ENCODE peak calls at places on chromosome X, in five cellular contexts. F is A549, S is HepG2, V is K562, X is GM12878. L is an unnamed sample.

GRCh38 chrX:133892337-133892736 is 93.1 kb downstream of the GPC3 start:
- DNase-seq in V (no peak), X (no peak), S (peak), F (no peak), L (no peak)

GRCh38 chrX:7086384-7086783 is 61.1 kb upstream of the STS start:
- DNase-seq in V (no peak), S (no peak), X (no peak), F (no peak), L (no peak)

GRCh38 chrX:108516184-108516583 is 76.5 kb downstream of the COL4A5 start:
- DNase-seq in F (no peak), X (no peak), V (no peak), S (peak), L (no peak)

GRCh38 chrX:84186603-84187358 is 1.2 kb downstream of the RPS6KA6 start:
- DNase-seq in V (no peak), S (no peak), F (peak), X (no peak), L (no peak)

GRCh38 chrX:2859197-2859797 is 30.6 kb downstream of the GYG2 start:
- DNase-seq in V (no peak), S (no peak), F (no peak), X (no peak), L (no peak)

GRCh38 chrX:74259879-74260491 is 44.0 kb upstream of the ZCCHC13 start:
- DNase-seq in S (no peak), X (no peak), V (no peak), F (no peak), L (peak)

GRCh38 chrX:150148749-150149672 is 210.7 kb upstream of the EOLA2 start:
- DNase-seq in S (no peak), V (no peak), F (no peak), X (no peak), L (no peak)

GRCh38 chrX:129646721-129647587 is 7.8 kb downstream of the APLN start:
- DNase-seq in X (no peak), F (no peak), V (no peak), S (no peak), L (no peak)

GRCh38 chrX:69216911-69217310 is 51.7 kb upstream of the PJA1 start:
- DNase-seq in F (no peak), S (no peak), X (no peak), V (no peak), L (no peak)

GRCh38 chrX:22389544-22390243 is 117.0 kb downstream of the CBLL2 start:
- DNase-seq in X (no peak), F (no peak), V (no peak), S (no peak), L (no peak)

GRCh38 chrX:102784550-102784949 is 64.0 kb downstream of the GPRASP3 start:
- DNase-seq in S (no peak), F (no peak), V (no peak), X (no peak), L (no peak)

GRCh38 chrX:126164689-126165400 is 1.2 kb downstream of the DCAF12L2 start:
- DNase-seq in V (no peak), S (no peak), F (no peak), X (no peak), L (no peak)

GRCh38 chrX:85963736-85964135 is 83.6 kb downstream of the CHM start:
- DNase-seq in S (peak), V (no peak), X (no peak), F (peak), L (no peak)

GRCh38 chrX:110396777-110397176 is 38.1 kb downstream of the RTL9 start:
- DNase-seq in S (no peak), V (no peak), X (no peak), F (no peak), L (no peak)

GRCh38 chrX:110394653-110395052 is 36.0 kb downstream of the RTL9 start:
- DNase-seq in F (no peak), X (no peak), V (peak), S (no peak), L (no peak)

GRCh38 chrX:110397904-110398303 is 39.3 kb downstream of the RTL9 start:
- DNase-seq in X (no peak), F (no peak), S (no peak), V (no peak), L (no peak)

GRCh38 chrX:110397353-110397752 is 38.7 kb downstream of the RTL9 start:
- DNase-seq in S (no peak), F (no peak), V (no peak), X (no peak), L (no peak)

DNA sequence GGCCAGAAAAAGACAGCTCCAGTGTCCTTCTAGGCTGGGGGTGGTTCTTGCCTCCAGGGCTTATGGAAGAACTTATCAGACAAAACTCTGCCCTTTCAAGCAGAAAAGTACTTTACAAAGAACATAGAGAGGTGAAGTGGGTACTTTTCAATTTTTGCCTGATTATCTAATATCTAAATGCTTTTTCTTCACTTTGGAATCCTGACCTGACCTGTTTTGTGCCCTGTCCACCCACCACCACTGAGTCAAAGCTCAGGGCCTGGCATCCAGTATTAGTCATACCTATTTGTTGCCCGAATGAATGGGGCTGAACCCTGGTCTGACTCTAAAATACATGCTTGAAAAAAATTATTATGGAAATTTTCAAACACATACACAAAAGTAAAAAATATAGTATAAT is 37.2 kb downstream of the RTL9 start:
- DNase-seq in F (no peak), V (no peak), X (no peak), S (no peak), L (no peak)
- TF ChIP-seq RFX5 in F (no peak), V (no peak), X (no peak), S (no peak), L (no peak)

DNA sequence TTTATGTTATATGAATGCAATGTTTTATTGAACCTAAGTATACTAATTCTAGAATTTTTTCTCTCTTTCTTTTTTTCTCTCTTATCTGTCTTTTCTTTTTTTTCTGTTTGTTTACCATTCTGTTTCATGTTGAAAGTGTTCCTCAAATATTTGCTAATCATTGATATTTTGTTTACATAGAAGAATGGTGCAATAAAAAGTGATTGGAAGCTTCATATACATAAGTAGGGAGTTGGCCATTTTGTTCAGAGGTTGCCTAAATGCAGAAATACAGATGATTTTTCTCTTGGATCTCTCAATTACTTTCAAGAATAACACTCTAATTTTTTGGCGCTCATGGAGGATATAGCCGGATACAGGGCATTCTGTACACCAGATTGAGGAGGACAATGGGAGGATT is 5.7 kb upstream of the SERTM2 start:
- DNase-seq in S (no peak), V (no peak), X (no peak), F (no peak), L (no peak)
- TF ChIP-seq HDAC2 in S (no peak), V (no peak), X (no peak), F (no peak), L (no peak)

GRCh38 chrX:49258749-49259124 is 5.8 kb downstream of the FOXP3 start:
- DNase-seq in V (no peak), S (peak), F (no peak), X (no peak), L (no peak)
- TF ChIP-seq RFX5 in V (no peak), S (no peak), F (no peak), X (no peak), L (no peak)

DNA sequence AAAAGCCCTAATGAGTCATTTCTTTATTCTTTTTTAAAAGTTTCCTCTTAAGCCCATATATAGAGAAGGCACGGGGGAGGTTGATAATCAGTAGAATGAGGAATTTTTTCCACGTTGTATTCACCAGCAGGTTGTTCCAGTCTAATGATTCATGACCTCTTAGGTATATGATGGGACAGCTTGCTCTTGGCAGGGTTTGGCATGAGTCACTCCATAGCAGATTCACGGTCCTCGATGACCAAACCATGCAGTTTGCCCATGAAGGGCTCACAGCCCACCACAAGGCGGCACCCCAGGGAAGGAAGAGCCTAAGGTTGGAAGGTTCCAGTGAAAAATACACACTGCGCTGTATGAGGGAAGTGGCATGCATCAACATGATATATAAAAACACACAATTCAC is 623.8 kb upstream of the DIPK2B start:
- DNase-seq in V (peak), S (peak), X (no peak), F (peak), L (no peak)
- TF ChIP-seq HDAC2 in V (no peak), S (no peak), X (no peak), F (no peak), L (no peak)

DNA sequence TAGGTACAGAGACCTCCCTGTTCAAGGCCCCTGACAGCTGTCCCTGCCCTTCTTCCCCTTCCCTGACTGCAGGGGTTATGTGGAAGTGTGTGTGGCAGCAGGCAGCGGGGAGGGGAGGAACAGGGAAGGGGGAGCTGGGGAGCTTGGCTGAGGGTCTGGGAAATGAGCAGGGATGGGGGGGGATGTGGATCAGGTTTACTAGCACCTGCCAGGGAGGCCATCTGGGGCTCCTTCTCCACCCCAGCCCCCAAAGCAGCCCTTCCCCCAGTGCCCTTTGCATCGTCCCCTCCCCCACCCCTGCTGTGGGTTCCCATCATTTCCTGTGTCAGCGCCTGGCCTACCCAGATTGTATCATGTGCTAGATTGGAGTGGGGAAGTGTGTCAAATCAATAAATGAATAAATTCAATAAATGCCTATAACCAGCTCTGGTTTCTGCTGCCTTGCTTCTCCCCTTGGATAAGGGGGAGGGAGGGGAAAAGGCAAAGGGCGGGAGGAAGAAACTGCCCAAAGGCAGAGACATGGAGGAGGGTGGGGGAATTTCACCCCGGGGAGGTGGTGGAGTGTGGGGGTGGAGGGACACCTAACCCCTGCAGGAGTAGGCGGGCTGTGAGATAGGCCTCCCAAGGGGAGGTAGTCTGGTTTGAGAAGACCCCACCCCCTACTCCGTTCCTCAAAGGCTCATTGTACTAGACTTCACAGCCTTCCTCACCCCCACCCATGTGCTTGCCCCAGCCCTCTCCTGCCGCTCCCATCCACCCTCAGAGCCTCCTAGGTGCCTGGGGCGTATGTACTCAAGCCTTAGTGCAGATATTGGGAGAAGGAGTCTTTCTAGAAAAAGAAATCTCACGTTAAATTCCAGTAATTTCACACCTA is 3.2 kb downstream of the CXorf65 start:
- DNase-seq in V (peak), X (no peak), S (no peak), F (no peak), L (peak)
- TF ChIP-seq RFX5 in V (no peak), X (no peak), S (no peak), F (no peak), L (no peak)

GRCh38 chrX:103791826-103792458 is 15.3 kb downstream of the PLP1 start:
- DNase-seq in X (no peak), S (no peak), V (no peak), F (no peak), L (no peak)
- TF ChIP-seq HDAC2 in X (no peak), S (no peak), V (no peak), F (no peak), L (no peak)

DNA sequence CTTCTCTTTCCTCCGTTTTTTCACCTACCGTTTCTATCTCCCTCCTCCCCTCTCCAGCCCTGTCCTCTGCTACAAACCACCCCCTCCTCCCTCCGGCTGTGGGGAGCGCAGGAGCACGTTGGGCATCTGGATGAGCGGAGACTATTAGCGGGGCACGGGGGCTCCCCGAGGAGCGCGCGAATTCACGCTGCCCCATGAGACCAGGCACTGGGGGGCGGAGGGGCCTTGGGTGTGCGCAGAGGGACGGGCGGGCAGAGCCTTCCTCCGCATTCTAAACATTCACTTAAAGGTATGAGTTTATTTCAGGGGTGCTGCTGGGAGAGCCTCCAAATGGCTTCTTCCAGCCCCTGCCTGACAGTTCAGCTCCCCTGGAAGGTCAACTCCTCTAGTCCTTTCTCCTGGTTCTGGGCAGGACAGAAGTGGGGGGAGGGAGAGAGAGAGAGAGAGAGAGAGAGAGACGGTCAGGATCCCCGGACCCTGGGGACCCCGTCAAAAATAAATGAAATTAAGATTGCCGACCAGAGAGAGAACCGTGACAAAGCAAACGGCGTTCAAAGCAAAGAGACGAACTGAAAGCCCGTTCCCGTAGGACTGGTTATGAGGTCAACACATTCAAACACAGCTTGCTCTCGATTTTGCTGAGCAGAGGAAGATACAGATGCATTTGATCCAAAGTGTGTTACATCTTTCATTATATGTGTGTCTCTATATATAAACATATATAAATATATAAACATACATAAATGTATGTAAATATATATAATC is 5.0 kb downstream of the SHOX start:
- DNase-seq in F (no peak), S (no peak), X (no peak), V (no peak), L (peak)
- TF ChIP-seq RFX5 in F (no peak), S (no peak), X (no peak), V (no peak), L (no peak)

GRCh38 chrX:1792636-1793035 is 177.8 kb downstream of the ASMT start:
- DNase-seq in V (no peak), F (no peak), X (no peak), S (no peak), L (no peak)

GRCh38 chrX:1784773-1785172 is 169.9 kb downstream of the ASMT start:
- DNase-seq in X (no peak), F (no peak), S (no peak), V (no peak), L (no peak)

GRCh38 chrX:1788300-1788911 is 173.5 kb downstream of the ASMT start:
- DNase-seq in V (no peak), S (no peak), F (no peak), X (no peak), L (no peak)
- TF ChIP-seq HDAC2 in V (no peak), S (no peak), F (no peak), X (no peak), L (no peak)

GRCh38 chrX:151704023-151704663 is 8.9 kb downstream of the PRRG3 start:
- DNase-seq in V (no peak), S (no peak), X (no peak), F (no peak), L (no peak)
- TF ChIP-seq RFX5 in V (no peak), S (no peak), X (no peak), F (no peak), L (no peak)

DNA sequence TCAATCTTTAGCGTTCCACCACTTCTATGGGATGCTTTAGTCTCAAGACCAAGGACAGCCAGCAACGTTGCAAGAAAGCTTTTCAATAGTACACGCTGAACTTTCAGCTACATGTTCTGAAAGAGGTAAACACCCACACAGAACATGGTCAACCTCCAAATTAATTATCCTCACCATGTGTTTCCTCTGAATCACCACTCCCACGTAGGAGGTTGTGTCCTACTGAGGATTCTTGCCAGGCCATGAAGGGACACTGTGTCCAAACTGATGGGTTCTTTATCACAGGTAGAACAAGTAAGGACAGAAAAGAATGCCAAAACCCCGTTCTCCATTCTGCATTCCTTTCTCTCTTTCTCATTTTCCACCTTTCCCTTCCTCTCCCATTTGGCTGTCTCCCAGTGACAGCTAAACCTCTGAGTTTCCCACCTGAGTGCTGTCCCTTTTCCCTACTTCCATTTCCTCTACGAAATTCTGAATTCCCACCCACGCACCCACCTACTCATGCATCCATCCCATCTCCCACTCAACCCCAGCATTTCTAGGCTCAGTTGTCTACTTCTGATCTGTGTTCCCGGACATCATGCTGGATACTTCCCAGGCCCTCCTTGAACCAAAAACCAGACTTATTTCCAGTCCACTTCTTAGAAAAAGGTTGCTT is 29.0 kb upstream of the GPM6B start:
- DNase-seq in X (no peak), V (no peak), F (no peak), S (no peak), L (no peak)
- TF ChIP-seq HDAC2 in X (no peak), V (no peak), F (no peak), S (no peak), L (no peak)

L was measured in H1.